ENCODE peak calls at places on chromosomes 1 and 21, in eight cellular contexts. N is psoas muscle, F is fibroblast of lung, C is pancreas, L is neural progenitor cell, O is endothelial cell of umbilical vein, K is lower lobe of right lung, T is transverse colon. S is an unnamed sample. For H3K27me3, the result is how much of the 10 kb centered on the place peaks cover.

GRCh38 chr1:13583592-13583963 is at the start of gene PDPN:
- DNase-seq in N (peak), F (peak), C (no peak), L (peak), O (no peak), K (no peak), T (peak), S (peak)

GRCh38 chr1:234609528-234610042 is 393 bp downstream of the IRF2BP2 start:
- DNase-seq in N (peak), F (no peak), C (peak), L (peak), O (no peak), K (peak), T (no peak), S (peak)

GRCh38 chr1:21550097-21550496 is 40.9 kb downstream of the ALPL start:
- DNase-seq in N (no peak), F (peak), C (no peak), L (no peak), O (no peak), K (no peak), T (no peak), S (no peak)

GRCh38 chr1:157105988-157106812 is 6.6 kb upstream of the ETV3L start:
- DNase-seq in N (peak), F (peak), C (no peak), L (no peak), O (peak), K (peak), T (peak), S (peak)

GRCh38 chr1:45205000-45205909 is 1.1 kb downstream of the ZSWIM5 start:
- DNase-seq in N (peak), F (peak), C (peak), L (peak), O (peak), K (peak), T (peak), S (peak)

GRCh38 chr1:206631085-206631509 is 4.2 kb upstream of the DYRK3 start:
- DNase-seq in N (peak), F (peak), C (peak), L (peak), O (peak), K (no peak), T (peak), S (peak)

GRCh38 chr1:200916681-200917080 is 22.0 kb downstream of the INAVA start:
- DNase-seq in N (no peak), F (no peak), C (no peak), L (no peak), O (no peak), K (no peak), T (no peak), S (no peak)

GRCh38 chr1:85585845-85586244 is 5.3 kb downstream of the CCN1 start:
- DNase-seq in N (no peak), F (peak), C (no peak), L (no peak), O (no peak), K (no peak), T (no peak), S (no peak)

GRCh38 chr1:25064465-25065238 is 134.6 kb upstream of the RUNX3 start:
- DNase-seq in N (no peak), F (no peak), C (no peak), L (no peak), O (no peak), K (peak), T (no peak), S (no peak)
- H3K27me3 ChIP-seq in N (under half), F (under half), C (under half), L (under half), O (under half), K (under half), T (under half), S (under half)

GRCh38 chr1:20481643-20482498 is 4.1 kb downstream of the CAMK2N1 start:
- DNase-seq in N (no peak), F (no peak), C (no peak), L (no peak), O (no peak), K (no peak), T (no peak), S (no peak)
- H3K27me3 ChIP-seq in N (under half), F (under half), C (under half), L (half or more), O (under half), K (half or more), T (under half), S (half or more)

DNA sequence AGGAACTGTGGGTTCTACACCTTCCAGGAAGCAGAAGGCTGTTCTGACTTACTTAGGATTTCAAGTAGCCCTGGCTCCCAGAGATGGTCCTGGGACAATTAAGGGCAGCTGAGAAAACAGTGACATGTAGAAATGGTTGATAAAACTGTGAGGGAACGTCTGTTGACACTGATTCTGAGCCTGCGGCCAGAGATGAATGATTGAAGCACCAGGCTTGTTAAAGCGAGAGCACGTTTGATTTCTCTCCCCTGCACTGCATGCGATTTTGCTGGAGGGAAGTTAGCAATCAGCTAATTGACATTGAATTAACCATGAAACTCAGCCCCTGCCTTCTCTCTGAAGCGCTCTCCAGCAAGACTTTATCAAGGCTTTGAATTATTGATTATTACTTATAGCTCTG is 29.9 kb upstream of the POU3F1 start:
- DNase-seq in N (no peak), F (no peak), C (no peak), L (no peak), O (no peak), K (no peak), T (no peak), S (no peak)
- H3K27me3 ChIP-seq in N (under half), F (under half), C (under half), L (under half), O (under half), K (under half), T (under half), S (under half)

GRCh38 chr1:205437570-205437969 is 15.7 kb upstream of the LEMD1 start:
- DNase-seq in N (no peak), F (no peak), C (no peak), L (no peak), O (no peak), K (no peak), T (no peak), S (no peak)
- H3K27me3 ChIP-seq in N (under half), F (under half), C (under half), L (under half), O (under half), K (under half), T (under half), S (under half)

GRCh38 chr1:3067671-3068399 is 1.2 kb upstream of the PRDM16 start:
- DNase-seq in N (no peak), F (no peak), C (peak), L (peak), O (no peak), K (peak), T (no peak), S (no peak)
- H3K27me3 ChIP-seq in N (under half), F (under half), C (under half), L (half or more), O (half or more), K (half or more), T (half or more), S (under half)

GRCh38 chr21:46005481-46005881 is 23.9 kb downstream of the COL6A1 start:
- DNase-seq in N (no peak), F (no peak), C (no peak), L (no peak), O (no peak), K (no peak), T (peak), S (no peak)
- H3K27me3 ChIP-seq in N (under half), F (under half), C (under half), L (under half), O (under half), K (under half), T (under half), S (under half)